ENCODE peak calls at places on chromosomes 1 and 21, in five cellular contexts. One of them, this sample, is unnamed. For H3K9me3, the result is how much of the 10 kb centered on the place peaks cover.

GRCh38 chr1:156813750-156814570 is 2.7 kb downstream of the SH2D2A start:
- DNase-seq in HepG2: peak
- DNase-seq in upper lobe of left lung: peak
- DNase-seq in suprapubic skin: no peak
- DNase-seq in prostate gland: peak
- DNase-seq in this sample: peak

GRCh38 chr1:236904874-236905741 is 99.1 kb downstream of the MT1HL1 start:
- DNase-seq in HepG2: peak
- DNase-seq in upper lobe of left lung: no peak
- DNase-seq in suprapubic skin: no peak
- DNase-seq in prostate gland: no peak
- DNase-seq in this sample: no peak

GRCh38 chr1:63721531-63722189 is 52.2 kb upstream of the ROR1 start:
- DNase-seq in HepG2: no peak
- DNase-seq in upper lobe of left lung: no peak
- DNase-seq in suprapubic skin: no peak
- DNase-seq in prostate gland: no peak
- DNase-seq in this sample: no peak

GRCh38 chr1:58476179-58476578 is 70.3 kb downstream of the OMA1 start:
- DNase-seq in HepG2: no peak
- DNase-seq in upper lobe of left lung: no peak
- DNase-seq in suprapubic skin: no peak
- DNase-seq in prostate gland: no peak
- DNase-seq in this sample: no peak

GRCh38 chr21:42479582-42479981 is 16.4 kb downstream of the RSPH1 start:
- DNase-seq in HepG2: no peak
- DNase-seq in upper lobe of left lung: no peak
- DNase-seq in suprapubic skin: peak
- DNase-seq in prostate gland: no peak
- DNase-seq in this sample: no peak

GRCh38 chr1:147822292-147822691 is 61.9 kb upstream of the GJA5 start:
- DNase-seq in HepG2: no peak
- DNase-seq in upper lobe of left lung: no peak
- DNase-seq in suprapubic skin: no peak
- DNase-seq in prostate gland: no peak
- DNase-seq in this sample: no peak

GRCh38 chr1:101732221-101732620 is 264.5 kb downstream of the OLFM3 start:
- DNase-seq in HepG2: peak
- DNase-seq in upper lobe of left lung: no peak
- DNase-seq in suprapubic skin: no peak
- DNase-seq in prostate gland: no peak
- DNase-seq in this sample: no peak

GRCh38 chr1:244836135-244836521 is 670 bp downstream of the COX20 start:
- DNase-seq in HepG2: peak
- DNase-seq in upper lobe of left lung: no peak
- DNase-seq in suprapubic skin: no peak
- DNase-seq in prostate gland: no peak
- DNase-seq in this sample: no peak

GRCh38 chr1:21490774-21491482 is 18.3 kb upstream of the ALPL start:
- DNase-seq in HepG2: peak
- DNase-seq in upper lobe of left lung: no peak
- DNase-seq in suprapubic skin: no peak
- DNase-seq in prostate gland: no peak
- DNase-seq in this sample: no peak

GRCh38 chr1:211551628-211552465 is 27.1 kb downstream of the SLC30A1 start:
- DNase-seq in HepG2: peak
- DNase-seq in upper lobe of left lung: no peak
- DNase-seq in suprapubic skin: peak
- DNase-seq in prostate gland: peak
- DNase-seq in this sample: no peak

GRCh38 chr1:8422439-8423133 is 104.7 kb downstream of the SLC45A1 start:
- DNase-seq in HepG2: no peak
- DNase-seq in upper lobe of left lung: no peak
- DNase-seq in suprapubic skin: no peak
- DNase-seq in prostate gland: no peak
- DNase-seq in this sample: no peak
- TF ChIP-seq POLR2AphosphoS5 in HepG2: no peak
- TF ChIP-seq POLR2AphosphoS5 in upper lobe of left lung: peak
- TF ChIP-seq POLR2AphosphoS5 in suprapubic skin: no peak
- TF ChIP-seq POLR2AphosphoS5 in prostate gland: no peak
- TF ChIP-seq POLR2AphosphoS5 in this sample: peak

DNA sequence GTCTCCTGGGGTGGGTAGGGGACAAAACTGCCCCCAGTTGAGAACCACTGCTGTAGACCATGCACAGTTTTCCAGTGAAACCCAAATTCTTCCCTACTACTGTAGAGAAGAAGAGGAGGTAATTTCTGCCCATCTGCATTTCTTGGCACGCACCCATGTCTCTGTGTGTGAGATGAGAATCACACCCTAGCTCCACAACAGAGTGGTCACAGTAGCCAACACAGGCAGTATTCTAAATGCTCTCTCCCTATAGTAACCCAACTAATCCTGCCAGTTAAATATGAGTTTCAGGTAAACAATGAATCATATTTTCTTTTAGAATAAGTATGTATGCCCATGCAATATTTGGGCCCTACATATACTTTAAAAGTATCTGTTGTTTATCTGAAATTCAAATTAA is 1.2 kb upstream of the CAPN2 start:
- DNase-seq in HepG2: no peak
- DNase-seq in upper lobe of left lung: no peak
- DNase-seq in suprapubic skin: no peak
- DNase-seq in prostate gland: no peak
- DNase-seq in this sample: no peak
- H3K4me3 ChIP-seq in HepG2: no peak
- H3K4me3 ChIP-seq in upper lobe of left lung: no peak
- H3K4me3 ChIP-seq in suprapubic skin: no peak
- H3K4me3 ChIP-seq in prostate gland: no peak
- H3K4me3 ChIP-seq in this sample: no peak

GRCh38 chr1:2940178-2940577 is 81.1 kb upstream of the ACTRT2 start:
- DNase-seq in HepG2: no peak
- DNase-seq in upper lobe of left lung: no peak
- DNase-seq in suprapubic skin: no peak
- DNase-seq in prostate gland: no peak
- DNase-seq in this sample: no peak
- H3K9me3 ChIP-seq in HepG2: under half
- H3K9me3 ChIP-seq in upper lobe of left lung: under half
- H3K9me3 ChIP-seq in suprapubic skin: under half
- H3K9me3 ChIP-seq in prostate gland: under half
- H3K9me3 ChIP-seq in this sample: under half

DNA sequence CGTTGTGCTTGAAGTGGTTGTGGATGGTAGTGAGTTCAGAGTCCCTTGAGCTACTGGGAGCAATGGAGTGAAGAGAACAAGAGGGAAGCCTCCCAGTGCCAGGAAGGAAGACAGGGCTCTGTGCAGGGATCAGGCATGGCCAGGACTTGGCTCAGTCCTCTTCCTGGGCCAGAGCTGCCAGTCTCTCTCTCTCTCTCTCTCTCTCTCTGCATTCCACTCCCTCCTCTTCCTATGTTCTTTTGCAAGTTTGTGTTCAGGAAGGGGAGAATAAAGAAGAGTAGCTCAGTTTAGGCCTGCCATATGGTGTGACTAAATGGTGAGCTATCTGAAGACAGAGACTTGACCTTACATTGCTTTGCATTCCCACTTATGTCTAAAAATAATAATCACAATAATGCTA is 20.5 kb upstream of the RPTN start:
- DNase-seq in HepG2: no peak
- DNase-seq in upper lobe of left lung: no peak
- DNase-seq in suprapubic skin: no peak
- DNase-seq in prostate gland: no peak
- DNase-seq in this sample: no peak
- TF ChIP-seq POLR2AphosphoS5 in HepG2: no peak
- TF ChIP-seq POLR2AphosphoS5 in upper lobe of left lung: no peak
- TF ChIP-seq POLR2AphosphoS5 in suprapubic skin: no peak
- TF ChIP-seq POLR2AphosphoS5 in prostate gland: no peak
- TF ChIP-seq POLR2AphosphoS5 in this sample: no peak

DNA sequence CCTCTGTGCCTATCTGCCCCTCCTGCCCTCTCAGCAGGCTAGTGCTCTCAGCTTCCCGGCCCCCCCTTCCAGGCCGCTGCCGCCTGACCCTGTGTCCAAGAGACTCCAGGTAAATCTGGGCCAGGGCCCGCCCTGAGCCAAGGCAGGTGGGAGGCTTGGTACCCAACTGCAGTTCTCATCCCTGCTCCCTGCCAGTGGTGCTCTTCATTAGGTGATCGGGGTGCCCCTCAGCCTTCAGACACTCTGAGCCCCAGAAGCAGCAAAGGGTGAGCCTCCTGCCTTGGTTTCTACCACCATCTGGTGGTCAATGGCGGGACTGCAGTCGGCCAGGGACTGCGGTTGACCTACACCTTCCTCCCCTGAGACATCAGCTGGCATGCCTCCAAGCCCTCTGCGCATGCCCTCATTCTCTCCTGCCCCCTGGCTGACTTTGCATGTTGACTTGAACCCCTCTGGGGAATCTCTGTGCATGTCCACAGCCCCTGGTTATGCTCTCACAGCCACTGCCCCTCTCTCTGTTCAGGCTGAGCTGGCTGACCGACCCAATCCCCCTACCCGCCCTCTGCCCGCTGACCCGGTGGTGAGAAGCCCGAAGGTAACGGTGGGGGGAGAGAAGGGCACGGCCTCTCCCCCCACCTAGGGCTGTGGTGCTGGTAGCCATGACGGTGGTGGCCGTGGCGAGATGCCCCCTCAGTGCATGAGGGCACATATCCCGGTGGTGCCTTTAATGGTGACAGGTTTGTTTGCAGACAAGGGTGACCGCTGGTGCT is 2.0 kb upstream of the EFNA4 start:
- DNase-seq in HepG2: peak
- DNase-seq in upper lobe of left lung: peak
- DNase-seq in suprapubic skin: peak
- DNase-seq in prostate gland: peak
- DNase-seq in this sample: peak
- H3K4me3 ChIP-seq in HepG2: no peak
- H3K4me3 ChIP-seq in upper lobe of left lung: no peak
- H3K4me3 ChIP-seq in suprapubic skin: no peak
- H3K4me3 ChIP-seq in prostate gland: no peak
- H3K4me3 ChIP-seq in this sample: no peak

GRCh38 chr1:23366146-23366545 is 3.5 kb downstream of the ZNF436 start:
- DNase-seq in HepG2: no peak
- DNase-seq in upper lobe of left lung: no peak
- DNase-seq in suprapubic skin: no peak
- DNase-seq in prostate gland: no peak
- DNase-seq in this sample: no peak
- H3K9me3 ChIP-seq in HepG2: under half
- H3K9me3 ChIP-seq in upper lobe of left lung: under half
- H3K9me3 ChIP-seq in suprapubic skin: under half
- H3K9me3 ChIP-seq in prostate gland: under half
- H3K9me3 ChIP-seq in this sample: under half

DNA sequence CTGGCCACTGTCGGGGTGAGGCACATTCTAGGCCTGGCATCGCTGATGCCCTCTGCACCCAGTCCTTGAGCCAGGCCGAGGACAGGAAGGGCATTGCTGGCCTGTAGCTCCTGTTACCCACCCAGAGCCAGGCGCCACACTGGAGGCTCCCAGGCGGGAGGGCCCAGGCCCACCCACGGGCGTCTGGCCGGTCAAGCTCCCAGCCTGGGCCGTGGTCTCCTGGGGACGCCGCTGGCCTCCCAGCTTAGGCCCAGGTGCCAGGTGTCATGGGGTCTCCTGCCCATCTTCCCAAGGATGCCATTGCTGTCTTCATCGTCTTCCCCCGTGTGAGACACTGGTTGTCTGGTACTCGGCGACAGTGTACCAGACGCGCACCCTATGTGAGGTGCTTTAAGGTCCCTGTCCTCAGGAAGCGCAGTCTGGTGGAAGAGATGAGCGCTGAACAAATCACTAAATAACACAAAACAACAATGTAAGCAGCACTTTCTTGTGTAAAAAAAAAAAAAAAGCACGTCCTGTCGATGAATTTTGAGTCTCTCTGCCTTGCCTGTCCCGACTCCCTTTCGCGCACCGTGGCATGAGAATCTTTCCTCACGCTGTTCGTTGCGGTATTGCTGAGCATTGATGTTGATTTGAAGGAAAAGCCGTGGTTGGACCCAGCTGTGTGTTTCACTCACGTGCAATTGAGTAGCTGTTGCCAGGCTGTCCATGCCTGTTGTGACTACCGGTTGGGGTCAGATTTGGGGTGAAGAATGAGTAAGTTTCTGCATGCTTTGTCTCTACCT is 27.0 kb upstream of the TRAPPC10 start:
- DNase-seq in HepG2: no peak
- DNase-seq in upper lobe of left lung: no peak
- DNase-seq in suprapubic skin: no peak
- DNase-seq in prostate gland: no peak
- DNase-seq in this sample: no peak
- TF ChIP-seq POLR2AphosphoS5 in HepG2: no peak
- TF ChIP-seq POLR2AphosphoS5 in upper lobe of left lung: no peak
- TF ChIP-seq POLR2AphosphoS5 in suprapubic skin: no peak
- TF ChIP-seq POLR2AphosphoS5 in prostate gland: no peak
- TF ChIP-seq POLR2AphosphoS5 in this sample: no peak

GRCh38 chr1:10651377-10651776 is 145.1 kb downstream of the CASZ1 start:
- DNase-seq in HepG2: peak
- DNase-seq in upper lobe of left lung: peak
- DNase-seq in suprapubic skin: no peak
- DNase-seq in prostate gland: no peak
- DNase-seq in this sample: no peak
- H3K4me3 ChIP-seq in HepG2: no peak
- H3K4me3 ChIP-seq in upper lobe of left lung: no peak
- H3K4me3 ChIP-seq in suprapubic skin: no peak
- H3K4me3 ChIP-seq in prostate gland: no peak
- H3K4me3 ChIP-seq in this sample: no peak

GRCh38 chr1:158310623-158311022 is 20.7 kb downstream of the CD1B start:
- DNase-seq in HepG2: no peak
- DNase-seq in upper lobe of left lung: no peak
- DNase-seq in suprapubic skin: no peak
- DNase-seq in prostate gland: no peak
- DNase-seq in this sample: no peak

GRCh38 chr1:158311066-158311465 is 20.3 kb downstream of the CD1B start:
- DNase-seq in HepG2: no peak
- DNase-seq in upper lobe of left lung: no peak
- DNase-seq in suprapubic skin: no peak
- DNase-seq in prostate gland: no peak
- DNase-seq in this sample: no peak
- H3K9me3 ChIP-seq in HepG2: under half
- H3K9me3 ChIP-seq in upper lobe of left lung: under half
- H3K9me3 ChIP-seq in suprapubic skin: under half
- H3K9me3 ChIP-seq in prostate gland: under half
- H3K9me3 ChIP-seq in this sample: under half

GRCh38 chr1:207035877-207036558 is 3.5 kb upstream of the C1orf116 start:
- DNase-seq in HepG2: no peak
- DNase-seq in upper lobe of left lung: no peak
- DNase-seq in suprapubic skin: no peak
- DNase-seq in prostate gland: no peak
- DNase-seq in this sample: no peak

GRCh38 chr1:207033302-207033701 is 746 bp upstream of the C1orf116 start:
- DNase-seq in HepG2: no peak
- DNase-seq in upper lobe of left lung: no peak
- DNase-seq in suprapubic skin: no peak
- DNase-seq in prostate gland: no peak
- DNase-seq in this sample: no peak

GRCh38 chr1:207032528-207033017 is at the start of gene C1orf116:
- DNase-seq in HepG2: peak
- DNase-seq in upper lobe of left lung: peak
- DNase-seq in suprapubic skin: no peak
- DNase-seq in prostate gland: peak
- DNase-seq in this sample: no peak

GRCh38 chr1:207034998-207035397 is 2.4 kb upstream of the C1orf116 start:
- DNase-seq in HepG2: no peak
- DNase-seq in upper lobe of left lung: no peak
- DNase-seq in suprapubic skin: no peak
- DNase-seq in prostate gland: no peak
- DNase-seq in this sample: no peak

GRCh38 chr1:207034208-207034607 is 1.7 kb upstream of the C1orf116 start:
- DNase-seq in HepG2: no peak
- DNase-seq in upper lobe of left lung: no peak
- DNase-seq in suprapubic skin: no peak
- DNase-seq in prostate gland: no peak
- DNase-seq in this sample: no peak
- TF ChIP-seq POLR2AphosphoS5 in HepG2: no peak
- TF ChIP-seq POLR2AphosphoS5 in upper lobe of left lung: no peak
- TF ChIP-seq POLR2AphosphoS5 in suprapubic skin: no peak
- TF ChIP-seq POLR2AphosphoS5 in prostate gland: no peak
- TF ChIP-seq POLR2AphosphoS5 in this sample: no peak

This sample was measured in breast epithelium.